ENCODE peak calls at places on chromosomes 16 and 17, in nine cellular contexts. M is lower lobe of right lung, I is spleen, V is testis, E is body of pancreas, G is mucosa of descending colon, H is lung, D is fibroblast of lung, W is cardiac muscle cell. T is an unnamed sample. For H3K36me3, the result is how much of the 10 kb centered on the place peaks cover.

GRCh38 chr16:83906690-83907089 is 7.8 kb downstream of the MLYCD start:
- DNase-seq in M (no peak), I (no peak), V (no peak), E (no peak), G (no peak), H (no peak), D (peak), W (peak), T (no peak)

GRCh38 chr17:79473836-79474204 is 137.0 kb downstream of the RBFOX3 start:
- DNase-seq in M (no peak), I (no peak), V (no peak), E (no peak), G (no peak), H (no peak), D (no peak), W (no peak), T (no peak)

GRCh38 chr17:3961564-3962047 is 2.6 kb downstream of the ATP2A3 start:
- DNase-seq in M (no peak), I (peak), V (no peak), E (no peak), G (peak), H (no peak), D (no peak), W (no peak), T (no peak)

GRCh38 chr17:44348988-44349364 is 3.9 kb downstream of the GRN start:
- DNase-seq in M (no peak), I (no peak), V (no peak), E (no peak), G (no peak), H (no peak), D (no peak), W (no peak), T (no peak)

GRCh38 chr17:50697663-50698272 is 9.9 kb downstream of the ANKRD40 start:
- DNase-seq in M (no peak), I (no peak), V (no peak), E (no peak), G (no peak), H (no peak), D (no peak), W (no peak), T (no peak)

GRCh38 chr16:22955461-22956145 is 141.6 kb downstream of the HS3ST2 start:
- DNase-seq in M (no peak), I (no peak), V (no peak), E (no peak), G (no peak), H (no peak), D (no peak), W (no peak), T (no peak)

GRCh38 chr17:77649717-77650211 is 308.7 kb upstream of the TNRC6C start:
- DNase-seq in M (no peak), I (peak), V (no peak), E (no peak), G (no peak), H (no peak), D (peak), W (peak), T (no peak)

GRCh38 chr17:9628509-9628908 is 16.8 kb upstream of the USP43 start:
- DNase-seq in M (no peak), I (no peak), V (no peak), E (no peak), G (peak), H (no peak), D (no peak), W (no peak), T (no peak)

GRCh38 chr16:10859020-10859419 is 18.0 kb upstream of the CIITA start:
- DNase-seq in M (no peak), I (no peak), V (no peak), E (no peak), G (no peak), H (no peak), D (no peak), W (no peak), T (no peak)

DNA sequence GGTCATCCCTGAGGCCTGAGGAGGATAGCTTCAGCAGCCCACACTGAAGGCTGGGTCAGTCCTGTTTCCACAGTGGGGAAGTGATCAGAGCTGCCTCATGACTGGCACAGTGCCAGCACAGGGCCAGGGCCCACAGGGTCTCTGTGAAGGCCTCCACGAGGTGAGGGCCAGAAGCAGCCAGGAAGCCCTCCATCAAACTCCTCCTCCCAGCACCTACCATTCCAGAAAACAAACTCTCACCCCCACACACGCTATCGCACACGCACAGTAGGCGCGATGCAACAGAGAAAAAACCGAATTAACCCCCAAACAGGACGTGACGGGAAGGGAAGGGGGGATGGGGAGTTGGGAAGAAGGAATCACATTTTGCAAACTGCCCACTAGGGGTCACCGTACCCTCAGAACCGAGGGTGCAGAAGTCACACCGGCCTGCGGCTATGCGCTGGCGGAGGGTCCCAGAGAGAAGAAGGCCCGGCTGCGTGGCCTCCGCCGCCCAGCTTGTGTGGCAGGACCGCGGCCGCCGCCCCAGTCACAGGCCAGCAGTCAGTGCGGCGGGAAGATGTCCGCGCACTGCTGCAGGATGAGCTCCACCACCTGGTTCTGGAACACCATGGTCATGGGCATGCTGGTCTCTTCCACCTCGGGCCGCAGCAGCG is 37.6 kb downstream of the ARHGAP27 start:
- DNase-seq in M (peak), I (peak), V (peak), E (peak), G (peak), H (peak), D (peak), W (peak), T (peak)
- H3K4me3 ChIP-seq in M (peak), I (peak), V (peak), E (no peak), G (no peak), H (no peak), D (no peak), W (no peak), T (peak)

GRCh38 chr17:40303706-40304450 is 5.1 kb upstream of the RARA start:
- DNase-seq in M (no peak), I (no peak), V (no peak), E (no peak), G (no peak), H (no peak), D (peak), W (peak), T (peak)

GRCh38 chr17:40298726-40299125 is 10.3 kb upstream of the RARA start:
- DNase-seq in M (no peak), I (no peak), V (no peak), E (no peak), G (no peak), H (no peak), D (no peak), W (peak), T (no peak)

GRCh38 chr17:40303009-40303657 is 5.8 kb upstream of the RARA start:
- DNase-seq in M (no peak), I (no peak), V (peak), E (peak), G (no peak), H (peak), D (peak), W (peak), T (no peak)

GRCh38 chr17:40304464-40304863 is 4.5 kb upstream of the RARA start:
- DNase-seq in M (no peak), I (no peak), V (no peak), E (no peak), G (no peak), H (no peak), D (peak), W (peak), T (peak)

GRCh38 chr17:40301315-40301714 is 7.7 kb upstream of the RARA start:
- DNase-seq in M (no peak), I (no peak), V (peak), E (no peak), G (no peak), H (no peak), D (no peak), W (no peak), T (no peak)
- TF ChIP-seq CTCF in M (peak), I (no peak), V (no peak), E (peak), G (no peak), H (no peak), D (peak), W (no peak), T (peak)

GRCh38 chr17:2058521-2059124 is 3.7 kb downstream of the HIC1 start:
- DNase-seq in M (peak), I (peak), V (peak), E (peak), G (peak), H (peak), D (peak), W (peak), T (no peak)

GRCh38 chr17:2060681-2061440 is 6.0 kb downstream of the HIC1 start:
- DNase-seq in M (no peak), I (no peak), V (no peak), E (no peak), G (no peak), H (no peak), D (peak), W (peak), T (no peak)

GRCh38 chr17:2059125-2059836 is 4.4 kb downstream of the HIC1 start:
- DNase-seq in M (peak), I (peak), V (no peak), E (no peak), G (peak), H (no peak), D (no peak), W (no peak), T (no peak)

GRCh38 chr17:2061441-2061797 is 6.5 kb downstream of the HIC1 start:
- DNase-seq in M (no peak), I (no peak), V (no peak), E (no peak), G (no peak), H (no peak), D (peak), W (peak), T (no peak)

DNA sequence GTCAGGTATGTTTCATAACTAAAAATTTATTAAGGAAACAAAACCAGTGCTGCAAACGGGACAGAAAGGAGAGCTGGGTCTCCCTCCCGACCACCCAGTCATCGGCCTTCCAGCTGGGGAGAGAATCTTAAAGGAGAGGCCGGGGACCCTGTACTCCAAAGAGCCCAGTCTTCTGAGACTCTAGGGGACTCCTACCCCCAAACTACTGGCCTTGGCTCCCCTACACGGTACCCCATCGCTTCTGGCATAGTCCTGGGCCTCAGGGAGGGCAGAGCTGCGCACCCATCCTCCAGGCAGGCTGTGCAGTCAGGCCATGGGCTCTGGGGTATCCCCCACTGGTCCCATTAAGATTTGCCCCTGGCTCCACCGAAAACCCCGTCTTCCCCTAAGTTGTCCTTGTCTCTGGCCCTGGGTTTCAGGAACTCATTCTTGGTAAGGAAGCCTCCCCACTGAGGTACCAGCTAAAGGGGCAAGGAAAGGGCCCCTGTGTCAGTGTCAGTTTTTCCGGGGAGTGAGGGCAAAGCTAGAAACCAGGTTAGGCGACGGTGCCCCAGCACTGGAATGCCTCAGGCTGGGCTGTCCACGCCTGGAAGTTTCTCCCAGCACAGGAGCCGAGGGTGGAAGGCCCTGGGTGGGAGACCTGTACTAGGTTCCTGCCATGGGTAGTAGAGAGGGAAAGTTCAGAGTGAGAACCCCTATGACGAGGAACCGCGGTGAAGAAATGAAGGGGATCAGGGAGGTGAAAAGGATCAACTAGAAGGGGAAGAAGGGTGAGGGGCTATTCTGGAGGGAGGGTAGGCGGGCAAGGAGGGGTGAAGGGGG is 5.1 kb downstream of the HIC1 start:
- DNase-seq in M (no peak), I (no peak), V (no peak), E (no peak), G (no peak), H (no peak), D (no peak), W (no peak), T (no peak)
- H3K36me3 ChIP-seq in M (under half), I (half or more), V (under half), E (under half), G (under half), H (under half), D (under half), W (under half), T (under half)

GRCh38 chr17:38354466-38354865 is 2.8 kb downstream of the SOCS7 start:
- DNase-seq in M (no peak), I (no peak), V (no peak), E (no peak), G (no peak), H (no peak), D (no peak), W (no peak), T (no peak)
- H3K4me3 ChIP-seq in M (no peak), I (no peak), V (no peak), E (no peak), G (no peak), H (no peak), D (no peak), W (no peak), T (no peak)

DNA sequence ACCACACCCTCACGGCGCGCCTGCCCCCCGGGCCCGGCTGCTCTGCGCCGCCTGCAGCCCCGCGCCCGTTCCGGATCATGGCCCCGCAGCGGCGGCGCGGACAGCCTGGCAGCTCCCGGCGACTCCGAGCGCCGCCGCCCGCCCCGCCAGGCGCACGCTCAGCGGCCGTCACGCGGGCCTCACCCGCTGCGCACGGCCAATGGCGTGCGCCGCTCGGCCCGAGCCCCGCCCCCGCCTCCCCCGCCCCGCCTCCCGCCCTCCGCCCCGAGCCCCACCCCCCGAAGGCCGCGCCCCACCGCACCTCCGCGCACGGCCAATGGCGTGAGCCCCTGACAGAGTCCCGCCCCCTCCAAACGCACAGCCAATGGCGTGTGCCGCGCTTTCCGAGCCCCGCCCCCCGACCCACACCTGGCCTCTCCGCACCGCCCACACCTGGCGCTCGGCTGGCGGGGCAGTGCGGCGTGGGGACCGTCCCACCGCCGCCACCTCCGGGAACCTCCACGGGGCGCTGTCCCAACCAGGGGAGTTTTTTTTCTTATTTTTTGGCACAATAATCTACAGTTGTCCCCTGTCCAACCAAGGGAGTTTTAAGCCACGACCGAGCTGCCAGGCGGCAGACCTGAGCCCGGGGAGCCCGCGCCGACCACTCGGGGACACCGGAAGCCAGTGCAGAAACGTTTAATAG is at the start of gene PCYT2:
- DNase-seq in M (peak), I (peak), V (peak), E (peak), G (peak), H (peak), D (peak), W (peak), T (no peak)
- TF ChIP-seq CTCF in M (peak), I (no peak), V (no peak), E (peak), G (no peak), H (no peak), D (no peak), W (no peak), T (no peak)